ENCODE peak calls at places on chromosomes 2 and 18, in four cellular contexts. O is astrocyte, H is left lung, R is astrocyte of the spinal cord. W is an unnamed sample.
A peak's percentile ranks its signal among the peaks of the same experiment; 100 is the strongest.

GRCh38 chr2:52097076-52097475 is 1065.1 kb upstream of the NRXN1 start:
- DNase-seq in O (no peak), H (no peak), R (no peak), W (no peak)

GRCh38 chr18:62767321-62767720 is 52.0 kb downstream of the PHLPP1 start:
- DNase-seq in O (peak; percentile 88), H (no peak), R (peak; percentile 82), W (no peak)

GRCh38 chr2:84022810-84023431 is 436.2 kb downstream of the SUCLG1 start:
- DNase-seq in O (peak; percentile 4), H (no peak), R (peak; percentile 23), W (peak; percentile 5)

GRCh38 chr2:6626406-6627012 is 239.2 kb downstream of the CMPK2 start:
- DNase-seq in O (no peak), H (no peak), R (peak; percentile 3), W (no peak)

GRCh38 chr2:84526562-84526961 is 10.3 kb downstream of the DNAH6 start:
- DNase-seq in O (peak; percentile 2), H (no peak), R (no peak), W (peak; percentile 56)

GRCh38 chr2:239642406-239643004 is 241.7 kb upstream of the HDAC4 start:
- DNase-seq in O (no peak), H (no peak), R (no peak), W (no peak)

GRCh38 chr18:47530695-47531094 is 279.2 kb upstream of the SKOR2 start:
- DNase-seq in O (no peak), H (no peak), R (no peak), W (no peak)

GRCh38 chr2:15435474-15435873 is 125.7 kb downstream of the NBAS start:
- DNase-seq in O (peak; percentile 2), H (no peak), R (no peak), W (no peak)

GRCh38 chr18:36391426-36392145 is 94.1 kb downstream of the FHOD3 start:
- DNase-seq in O (no peak), H (no peak), R (no peak), W (no peak)

GRCh38 chr2:65778126-65778525 is 345.7 kb upstream of the SPRED2 start:
- DNase-seq in O (no peak), H (no peak), R (no peak), W (no peak)

GRCh38 chr18:318791-319291 is 51.0 kb upstream of the THOC1 start:
- DNase-seq in O (no peak), H (no peak), R (no peak), W (no peak)

GRCh38 chr18:78826631-78827030 is 153.0 kb upstream of the SALL3 start:
- DNase-seq in O (no peak), H (no peak), R (no peak), W (no peak)

GRCh38 chr2:74024216-74024615 is 39.5 kb downstream of the TET3 start:
- DNase-seq in O (no peak), H (no peak), R (no peak), W (no peak)

GRCh38 chr2:17255071-17255470 is 263.2 kb downstream of the RAD51AP2 start:
- DNase-seq in O (no peak), H (no peak), R (no peak), W (no peak)

GRCh38 chr2:215504547-215504946 is 68.7 kb upstream of the FN1 start:
- DNase-seq in O (peak; percentile 62), H (no peak), R (peak; percentile 32), W (no peak)

DNA sequence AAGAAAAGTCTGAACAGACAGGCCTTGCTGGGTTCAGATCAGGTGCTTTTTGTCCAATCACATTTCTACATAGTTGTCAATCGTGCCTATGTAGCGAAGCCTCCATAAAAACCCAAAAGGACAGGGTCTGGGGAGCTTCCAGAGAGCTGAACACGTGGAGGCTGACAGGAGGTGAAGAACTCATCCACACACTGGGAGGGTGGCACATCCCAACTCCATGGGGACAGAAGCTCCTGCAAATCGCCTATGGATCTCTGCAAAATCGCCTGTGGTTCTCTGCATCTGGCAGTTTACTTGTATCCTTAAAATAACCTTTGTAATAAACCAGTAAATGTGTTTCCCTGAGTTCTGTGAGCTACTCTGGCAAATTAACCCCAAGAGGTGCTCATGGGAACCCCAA is 12.4 kb downstream of the ALPK2 start:
- DNase-seq in O (no peak), H (no peak), R (no peak), W (no peak)
- TF ChIP-seq CTCF in O (no peak), H (no peak), R (no peak), W (no peak)

DNA sequence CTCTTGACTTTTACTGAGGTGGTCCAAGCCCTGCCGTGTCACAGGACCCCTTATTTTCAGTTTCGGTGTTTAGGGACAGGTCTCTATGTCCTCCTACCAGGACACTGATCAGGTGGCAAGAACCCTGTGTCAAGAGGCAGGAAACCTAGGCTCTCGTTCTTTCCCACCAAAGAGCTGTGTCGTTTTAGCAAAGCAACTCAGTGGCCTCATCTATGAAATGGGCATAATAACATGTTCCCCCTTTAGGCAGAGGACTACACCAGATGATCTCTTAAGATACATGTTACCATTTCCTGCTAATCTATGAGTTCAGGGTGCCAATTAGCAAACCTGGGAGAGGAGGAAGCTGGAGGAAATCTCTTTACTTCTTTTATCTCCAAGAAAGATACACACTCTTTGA is 1.9 kb downstream of the RAB31 start:
- DNase-seq in O (no peak), H (no peak), R (no peak), W (no peak)
- H3K4me3 ChIP-seq in O (peak overlapping the region; percentile 75), H (peak overlapping the region; percentile 77), R (peak overlapping the region; percentile 78), W (peak overlapping the region; percentile 77)

DNA sequence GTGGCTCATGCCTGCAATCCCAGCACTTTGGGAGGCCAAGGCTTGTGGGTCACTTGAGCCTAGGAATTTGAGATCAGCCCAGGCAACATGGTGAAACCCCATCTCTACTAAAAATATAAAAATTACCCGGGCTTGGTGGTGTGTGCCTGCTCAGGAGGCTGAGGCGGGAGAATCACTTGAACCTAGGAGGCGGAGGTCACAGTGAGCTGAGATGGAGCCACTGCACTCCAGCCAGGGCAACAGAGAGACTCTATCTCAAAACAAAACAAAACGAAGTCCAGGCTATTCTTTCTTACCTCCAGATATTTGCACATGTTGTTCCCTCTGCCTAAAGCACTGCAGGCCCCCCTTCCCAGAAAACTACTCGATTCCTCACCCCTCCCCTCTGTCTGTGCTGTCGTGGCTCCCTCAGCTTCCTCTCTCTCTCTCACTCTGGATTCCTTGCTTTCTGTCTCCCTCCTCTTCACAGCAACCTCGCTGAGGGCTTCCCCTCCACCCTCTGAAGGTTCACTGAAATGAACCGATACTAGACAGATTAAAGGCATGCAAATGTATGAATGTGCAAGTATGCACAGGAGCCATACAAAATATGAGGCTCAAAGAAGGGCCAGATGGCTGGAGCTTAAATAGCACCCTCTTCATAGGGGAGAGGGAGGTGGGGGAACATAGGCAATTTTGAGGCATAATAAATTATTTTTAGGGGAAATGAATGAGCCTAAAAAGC is 18.5 kb downstream of the TMEM177 start:
- DNase-seq in O (no peak), H (no peak), R (no peak), W (no peak)
- TF ChIP-seq CTCF in O (no peak), H (no peak), R (no peak), W (no peak)

GRCh38 chr2:42752299-42752698 is 11.6 kb downstream of the OXER1 start:
- DNase-seq in O (no peak), H (no peak), R (no peak), W (no peak)
- H3K4me3 ChIP-seq in O (no peak overlapping the region), H (no peak overlapping the region), R (no peak overlapping the region), W (no peak overlapping the region)

DNA sequence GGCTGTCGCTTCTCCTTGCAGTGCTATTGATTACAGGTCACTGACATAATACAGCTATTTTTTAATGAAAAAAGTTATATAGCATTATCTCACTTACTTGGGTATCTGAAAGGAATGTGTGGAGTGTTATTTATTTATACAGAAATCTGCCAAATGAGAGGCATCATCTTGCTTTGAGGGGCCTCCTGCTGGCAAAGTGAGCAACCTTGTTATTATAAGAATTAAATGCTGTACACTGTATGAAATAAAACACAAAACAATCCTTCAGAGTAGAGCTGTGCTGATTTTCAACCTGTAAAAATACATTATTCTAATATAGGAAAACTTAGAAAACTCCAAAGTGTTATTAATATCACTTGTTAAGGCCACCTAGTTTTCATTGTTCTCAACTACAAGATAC is 20.9 kb downstream of the ERBB4 start:
- DNase-seq in O (no peak), H (no peak), R (no peak), W (no peak)
- TF ChIP-seq CTCF in O (no peak), H (no peak), R (peak; percentile 6), W (no peak)

GRCh38 chr2:105328281-105329196 is 996 bp downstream of the TGFBRAP1 start:
- DNase-seq in O (no peak), H (peak; percentile 42), R (no peak), W (peak; percentile 73)
- H3K4me3 ChIP-seq in O (peak overlapping the region; percentile 70), H (peak overlapping the region; percentile 45), R (peak overlapping the region; percentile 49), W (peak overlapping the region; percentile 65)

DNA sequence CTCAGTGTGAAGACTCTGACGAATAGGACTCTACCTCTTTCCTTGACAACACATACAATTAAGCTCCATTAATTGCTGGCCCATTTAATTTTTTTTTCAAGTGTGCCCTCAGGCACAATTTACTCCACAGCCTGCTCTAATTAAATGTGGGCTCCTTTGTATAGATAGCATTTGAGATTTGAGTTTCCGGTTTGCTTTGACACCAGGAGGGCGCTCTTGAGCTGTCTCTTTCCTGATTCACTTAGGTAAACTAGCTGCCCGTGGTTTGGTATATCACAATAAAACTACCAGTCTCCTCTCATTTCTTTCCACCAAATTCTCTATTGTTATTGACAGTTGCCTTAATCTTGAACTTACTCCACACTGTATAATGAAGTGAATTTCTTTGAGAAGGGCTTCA is 666.0 kb downstream of the DSC3 start:
- DNase-seq in O (no peak), H (no peak), R (no peak), W (no peak)
- TF ChIP-seq CTCF in O (no peak), H (no peak), R (peak; percentile 2), W (no peak)

DNA sequence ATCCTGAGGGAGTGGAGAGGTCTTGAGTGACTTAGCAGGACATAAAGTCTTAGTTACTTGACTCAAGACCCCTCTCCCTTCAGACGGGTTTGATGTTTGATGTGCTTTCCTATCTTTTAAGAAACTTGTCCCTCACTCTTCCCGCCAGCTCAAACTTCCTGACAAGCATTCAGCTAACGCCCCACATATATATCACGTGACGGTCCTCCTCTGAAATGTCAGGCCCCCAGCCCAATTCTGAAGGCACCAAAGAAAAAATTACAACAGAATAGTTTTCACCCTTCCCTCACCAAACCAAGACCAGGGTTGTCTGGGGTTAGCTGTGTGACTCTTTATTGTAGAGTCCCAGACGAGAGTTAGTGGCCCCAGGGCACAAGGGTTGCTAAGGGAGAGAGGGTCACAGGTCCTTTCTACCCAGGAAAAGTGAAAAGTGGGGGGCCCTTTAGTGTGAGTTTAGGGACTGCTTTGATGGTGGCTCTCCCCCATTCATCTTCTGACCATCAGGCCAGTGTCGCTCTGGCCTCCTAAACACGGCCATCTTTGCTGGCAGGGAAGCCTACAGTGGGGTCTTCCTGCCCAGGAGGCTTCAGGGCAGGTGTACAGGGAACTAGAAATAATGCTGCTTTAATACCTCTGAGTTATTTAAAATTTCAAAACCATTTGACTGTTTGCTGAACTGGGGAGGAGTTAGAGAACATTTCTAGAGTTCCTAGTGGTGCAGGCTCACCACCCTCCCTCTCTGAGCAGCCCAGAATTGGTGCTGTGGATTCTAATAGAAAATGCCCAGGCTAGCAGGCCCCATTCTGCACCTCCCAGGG is 2.7 kb downstream of the PKDCC start:
- DNase-seq in O (no peak), H (no peak), R (no peak), W (no peak)
- H3K4me3 ChIP-seq in O (peak overlapping the region; percentile 70), H (peak overlapping the region; percentile 54), R (peak overlapping the region; percentile 73), W (peak overlapping the region; percentile 51)

DNA sequence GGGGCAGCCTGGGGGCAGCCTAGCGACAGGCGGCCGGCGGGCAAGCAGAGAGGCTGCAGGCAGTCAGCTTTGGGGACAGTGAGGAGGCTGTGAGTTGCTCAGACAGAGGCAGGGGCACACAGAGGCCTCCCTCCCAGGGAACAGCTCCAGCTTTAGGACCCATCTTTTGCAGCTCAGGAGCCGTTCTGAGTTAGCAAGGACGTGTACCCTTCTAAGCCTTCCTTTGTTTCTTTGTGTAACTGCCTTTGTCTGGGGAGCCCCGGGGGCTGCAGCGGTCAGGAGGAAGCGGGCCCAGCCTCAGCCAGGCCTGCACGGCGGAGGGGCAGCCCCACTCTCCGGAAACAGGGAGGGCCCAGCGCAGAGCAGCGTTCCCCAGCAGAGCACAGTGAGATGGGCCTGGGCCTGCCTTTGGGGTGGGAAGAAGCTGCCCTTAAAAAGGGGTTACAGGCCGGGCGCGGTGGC is 41.0 kb upstream of the RALBP1 start:
- DNase-seq in O (no peak), H (peak; percentile 74), R (no peak), W (no peak)
- TF ChIP-seq CTCF in O (no peak), H (no peak), R (no peak), W (no peak)

W was measured in foreskin fibroblast.